ENCODE peak calls at places on chromosomes 11 and 22, in four cellular contexts. Y, O, K and F are unnamed samples.

GRCh38 chr11:10261821-10262220 is 32.2 kb downstream of the SBF2 start:
- DNase-seq in K (no peak), O (no peak), Y (no peak), F (no peak)

GRCh38 chr11:8252946-8253345 is 10.7 kb downstream of the LMO1 start:
- DNase-seq in K (no peak), O (no peak), Y (no peak), F (no peak)

GRCh38 chr11:120516461-120517389 is 5.2 kb downstream of the GRIK4 start:
- DNase-seq in Y (no peak), K (no peak), O (no peak), F (no peak)

GRCh38 chr11:70790671-70791300 is 392.5 kb downstream of the CTTN start:
- DNase-seq in K (no peak), Y (no peak), O (no peak), F (no peak)

GRCh38 chr11:58186938-58187337 is 1.9 kb upstream of the OR9Q2 start:
- DNase-seq in O (no peak), K (no peak), Y (no peak), F (no peak)

GRCh38 chr11:44266056-44266780 is 43.7 kb downstream of the ALX4 start:
- DNase-seq in Y (no peak), K (no peak), O (no peak), F (no peak)

GRCh38 chr11:19819148-19819547 is 106.5 kb downstream of the NAV2 start:
- DNase-seq in Y (no peak), K (no peak), O (no peak), F (no peak)

GRCh38 chr22:26579331-26579886 is 10.5 kb downstream of the TPST2 start:
- DNase-seq in K (peak; percentile 35), Y (peak; percentile 42), O (peak; percentile 25), F (peak; percentile 57)

GRCh38 chr22:17120711-17121234 is 387 bp downstream of the TMEM121B start:
- DNase-seq in Y (no peak), K (no peak), O (no peak), F (no peak)

GRCh38 chr11:31240340-31240904 is 129.1 kb downstream of the DCDC1 start:
- DNase-seq in O (no peak), Y (no peak), K (no peak), F (no peak)

GRCh38 chr11:47593492-47593933 is 698 bp downstream of the C1QTNF4 start:
- DNase-seq in O (no peak), Y (no peak), K (no peak), F (peak; percentile 22)

GRCh38 chr22:30855677-30856518 is 112.7 kb downstream of the MORC2 start:
- DNase-seq in Y (no peak), K (peak; percentile 4), O (no peak), F (no peak)

GRCh38 chr11:76443254-76443935 is 1.4 kb upstream of the EMSY start:
- DNase-seq in K (no peak), Y (no peak), O (no peak), F (no peak)

GRCh38 chr22:38948181-38948940 is 9.0 kb upstream of the APOBEC3A start:
- DNase-seq in K (no peak), O (no peak), Y (no peak), F (no peak)

GRCh38 chr11:35944503-35945136 is 758 bp downstream of the LDLRAD3 start:
- DNase-seq in O (no peak), Y (no peak), K (no peak), F (no peak)

GRCh38 chr11:35946766-35947165 is 2.9 kb downstream of the LDLRAD3 start:
- DNase-seq in Y (no peak), K (no peak), O (no peak), F (no peak)

GRCh38 chr11:35943761-35944502 is at the start of gene LDLRAD3:
- DNase-seq in O (peak; percentile 84), K (peak; percentile 75), Y (no peak), F (peak; percentile 88)

GRCh38 chr11:35943294-35943693 is 568 bp upstream of the LDLRAD3 start:
- DNase-seq in O (no peak), Y (no peak), K (no peak), F (no peak)

GRCh38 chr11:35945137-35945518 is 1.3 kb downstream of the LDLRAD3 start:
- DNase-seq in K (no peak), O (no peak), Y (no peak), F (no peak)
- H3K27ac ChIP-seq in K (no peak overlapping the region), O (peak overlapping the region; percentile 34), Y (no peak overlapping the region), F (no peak overlapping the region)

DNA sequence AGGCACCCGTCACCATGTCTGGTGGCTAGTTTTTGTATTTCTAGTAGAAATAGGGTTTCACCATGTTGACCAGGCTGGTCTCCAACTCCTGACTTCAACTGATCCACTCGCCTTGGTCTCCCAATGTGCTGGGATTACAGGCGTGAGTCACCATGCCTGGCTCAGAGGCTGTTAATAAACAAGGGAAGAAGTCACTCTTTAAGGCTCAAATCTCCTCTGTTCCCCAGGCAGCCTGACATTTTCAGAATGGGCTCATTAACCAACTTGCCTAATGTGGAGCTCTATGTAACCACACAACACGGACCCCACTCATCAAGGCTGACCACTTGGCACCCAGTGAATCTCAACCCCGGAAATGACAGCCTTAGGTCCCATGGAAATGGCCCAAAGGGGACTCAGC is 24.1 kb downstream of the APOL3 start:
- DNase-seq in O (no peak), Y (no peak), K (no peak), F (peak; percentile 70)
- H3K27ac ChIP-seq in O (no peak overlapping the region), Y (no peak overlapping the region), K (no peak overlapping the region), F (no peak overlapping the region)

DNA sequence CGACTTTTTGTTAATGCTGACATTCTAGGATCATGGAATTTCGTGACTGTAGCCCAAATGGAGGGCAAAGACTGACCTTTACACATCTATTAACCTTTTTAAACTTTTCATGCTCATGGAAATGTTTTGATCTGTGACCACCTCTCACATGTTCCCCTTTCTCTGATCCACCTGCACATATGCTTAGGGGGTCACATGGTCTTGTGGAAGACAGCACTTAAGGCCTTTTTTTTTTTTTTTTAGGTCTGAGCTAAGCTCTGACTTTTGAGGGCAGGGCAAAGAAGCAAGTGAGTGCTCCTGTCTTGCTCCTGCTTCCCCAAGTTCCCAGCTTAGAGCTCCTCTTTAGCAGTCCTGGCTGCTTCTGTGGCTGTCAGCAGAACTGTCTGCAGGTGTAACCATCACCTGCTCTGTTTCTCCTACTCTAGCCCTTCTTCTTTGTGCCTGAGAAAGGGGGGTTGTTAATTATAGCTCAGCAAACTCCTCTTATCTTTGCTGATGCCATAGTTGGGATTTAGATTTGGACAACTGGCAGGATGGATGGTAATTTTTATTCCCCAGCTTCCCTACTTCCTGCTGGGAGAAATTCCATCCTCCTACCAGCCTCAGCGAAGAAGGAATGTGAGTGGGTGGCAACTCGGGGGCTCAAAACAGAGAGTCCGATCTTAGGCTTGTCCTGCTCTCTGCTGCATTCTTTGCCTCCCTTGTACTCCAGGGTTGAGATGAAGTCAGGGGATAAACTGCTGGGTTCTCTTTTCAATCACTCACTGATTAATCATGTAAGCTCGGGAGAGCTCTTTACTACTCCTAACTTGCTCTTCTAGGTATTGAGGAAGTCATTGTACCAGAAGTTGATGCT is 64.4 kb downstream of the GRAMD1B start:
- DNase-seq in O (no peak), Y (no peak), K (no peak), F (no peak)
- H3K27ac ChIP-seq in O (no peak overlapping the region), Y (no peak overlapping the region), K (no peak overlapping the region), F (no peak overlapping the region)

DNA sequence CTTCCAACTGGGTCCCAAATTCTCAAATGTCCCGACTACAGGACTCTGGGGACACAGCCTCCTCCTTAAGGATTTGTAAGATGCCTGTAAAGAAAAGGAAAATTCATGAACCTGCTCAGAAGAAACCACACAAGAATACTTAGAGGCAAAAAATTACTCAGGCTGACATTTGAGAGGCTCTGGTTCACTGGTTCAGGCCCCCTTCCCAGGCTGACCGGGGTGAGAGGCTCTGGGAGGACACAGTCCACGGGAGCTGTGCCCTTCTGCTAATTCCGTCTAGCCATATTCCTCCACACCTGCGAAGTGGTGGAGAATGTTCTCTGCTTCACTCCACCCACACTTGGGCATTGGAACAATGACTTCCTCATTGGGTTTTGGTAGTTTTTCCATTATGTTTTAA is 74.8 kb upstream of the TMEM45B start:
- DNase-seq in K (no peak), O (no peak), Y (no peak), F (no peak)
- H3K27ac ChIP-seq in K (no peak overlapping the region), O (no peak overlapping the region), Y (no peak overlapping the region), F (no peak overlapping the region)